ENCODE peak calls at places on chromosome 20, in nine cellular contexts. D, K, Q, U, E, C, M, B and W are unnamed samples.

GRCh38 chr20:42652261-42652660 is 537.4 kb downstream of the PTPRT start:
- DNase-seq in D (no peak), K (no peak), Q (no peak), U (no peak), E (no peak), C (no peak), M (no peak), B (no peak), W (no peak)

GRCh38 chr20:24589845-24590192 is 120.4 kb downstream of the SYNDIG1 start:
- DNase-seq in D (no peak), K (no peak), Q (no peak), U (no peak), E (no peak), C (no peak), M (no peak), B (no peak), W (no peak)

GRCh38 chr20:7822772-7823171 is 117.5 kb downstream of the HAO1 start:
- DNase-seq in D (no peak), K (no peak), Q (no peak), U (no peak), E (no peak), C (no peak), M (no peak), B (no peak), W (no peak)

GRCh38 chr20:48682529-48683385 is 145.0 kb downstream of the PREX1 start:
- DNase-seq in D (peak), K (no peak), Q (peak), U (peak), E (no peak), C (no peak), M (peak), B (peak), W (no peak)

GRCh38 chr20:57582432-57583288 is 21.8 kb downstream of the PCK1 start:
- DNase-seq in D (no peak), K (no peak), Q (peak), U (peak), E (no peak), C (no peak), M (no peak), B (peak), W (no peak)

GRCh38 chr20:33784225-33784624 is 26.9 kb upstream of the CHMP4B start:
- DNase-seq in D (no peak), K (no peak), Q (no peak), U (no peak), E (no peak), C (no peak), M (no peak), B (no peak), W (no peak)

GRCh38 chr20:49160057-49160929 is 27.8 kb downstream of the STAU1 start:
- DNase-seq in D (no peak), K (no peak), Q (no peak), U (no peak), E (no peak), C (no peak), M (no peak), B (no peak), W (no peak)

GRCh38 chr20:33647603-33648395 is 14.3 kb upstream of the C20orf144 start:
- DNase-seq in D (no peak), K (peak), Q (peak), U (no peak), E (no peak), C (no peak), M (peak), B (peak), W (peak)

GRCh38 chr20:45993197-45993951 is 15.3 kb upstream of the MMP9 start:
- DNase-seq in D (peak), K (no peak), Q (no peak), U (no peak), E (peak), C (no peak), M (peak), B (no peak), W (peak)

GRCh38 chr20:33848391-33848790 is 37.2 kb downstream of the CHMP4B start:
- DNase-seq in D (no peak), K (no peak), Q (no peak), U (no peak), E (no peak), C (no peak), M (no peak), B (no peak), W (no peak)

GRCh38 chr20:17650301-17650761 is 31.7 kb downstream of the RRBP1 start:
- DNase-seq in D (no peak), K (no peak), Q (no peak), U (no peak), E (no peak), C (no peak), M (no peak), B (peak), W (no peak)

GRCh38 chr20:36092424-36093024 is 62.0 kb upstream of the EPB41L1 start:
- DNase-seq in D (peak), K (peak), Q (no peak), U (peak), E (peak), C (no peak), M (no peak), B (no peak), W (peak)

GRCh38 chr20:24798930-24799705 is 150.0 kb upstream of the CST7 start:
- DNase-seq in D (no peak), K (no peak), Q (peak), U (no peak), E (no peak), C (no peak), M (peak), B (no peak), W (no peak)

GRCh38 chr20:8756410-8756809 is 312.5 kb upstream of the PLCB4 start:
- DNase-seq in D (no peak), K (no peak), Q (peak), U (no peak), E (no peak), C (no peak), M (peak), B (peak), W (no peak)

GRCh38 chr20:11140359-11140758 is 466.6 kb upstream of the JAG1 start:
- DNase-seq in D (no peak), K (no peak), Q (peak), U (no peak), E (no peak), C (no peak), M (peak), B (peak), W (no peak)

GRCh38 chr20:43824699-43825402 is 89.8 kb upstream of the TOX2 start:
- DNase-seq in D (no peak), K (no peak), Q (peak), U (peak), E (no peak), C (no peak), M (peak), B (peak), W (no peak)

GRCh38 chr20:58378704-58379103 is 10.3 kb upstream of the VAPB start:
- DNase-seq in D (no peak), K (no peak), Q (no peak), U (no peak), E (no peak), C (no peak), M (no peak), B (no peak), W (no peak)

GRCh38 chr20:14337400-14338171 is at the start of gene FLRT3:
- DNase-seq in D (peak), K (peak), Q (peak), U (peak), E (peak), C (no peak), M (peak), B (peak), W (peak)

GRCh38 chr20:57769756-57770155 is 59.9 kb upstream of the PMEPA1 start:
- DNase-seq in D (no peak), K (no peak), Q (no peak), U (no peak), E (no peak), C (no peak), M (no peak), B (no peak), W (peak)

GRCh38 chr20:17558154-17558940 is 11.5 kb upstream of the DSTN start:
- DNase-seq in D (peak), K (no peak), Q (peak), U (no peak), E (peak), C (no peak), M (peak), B (peak), W (no peak)

GRCh38 chr20:64203037-64203777 is 39.0 kb downstream of the MYT1 start:
- DNase-seq in D (no peak), K (no peak), Q (no peak), U (no peak), E (no peak), C (no peak), M (no peak), B (no peak), W (no peak)

GRCh38 chr20:58131111-58131510 is 97.3 kb downstream of the ANKRD60 start:
- DNase-seq in D (no peak), K (no peak), Q (peak), U (peak), E (no peak), C (no peak), M (no peak), B (no peak), W (no peak)

GRCh38 chr20:25622450-25623224 is 1.2 kb downstream of the NANP start:
- DNase-seq in D (no peak), K (no peak), Q (peak), U (no peak), E (no peak), C (no peak), M (peak), B (peak), W (no peak)

GRCh38 chr20:52230406-52230805 is 38.8 kb upstream of the ZFP64 start:
- DNase-seq in D (no peak), K (no peak), Q (no peak), U (peak), E (no peak), C (no peak), M (no peak), B (no peak), W (no peak)

GRCh38 chr20:46057856-46058655 is 29.0 kb downstream of the SLC12A5 start:
- DNase-seq in D (peak), K (peak), Q (peak), U (peak), E (peak), C (no peak), M (peak), B (peak), W (peak)

GRCh38 chr20:50514750-50515149 is 4.6 kb downstream of the PTPN1 start:
- DNase-seq in D (no peak), K (no peak), Q (no peak), U (no peak), E (peak), C (no peak), M (no peak), B (no peak), W (no peak)

GRCh38 chr20:24694157-24694726 is 224.8 kb downstream of the SYNDIG1 start:
- DNase-seq in D (no peak), K (no peak), Q (no peak), U (no peak), E (no peak), C (no peak), M (no peak), B (no peak), W (no peak)

GRCh38 chr20:9051508-9051907 is 17.4 kb upstream of the PLCB4 start:
- DNase-seq in D (no peak), K (no peak), Q (peak), U (no peak), E (no peak), C (no peak), M (peak), B (peak), W (no peak)

GRCh38 chr20:47821481-47822100 is 36.3 kb upstream of the SULF2 start:
- DNase-seq in D (no peak), K (no peak), Q (peak), U (no peak), E (no peak), C (no peak), M (no peak), B (no peak), W (no peak)

GRCh38 chr20:49508435-49509199 is 26.1 kb upstream of the KCNB1 start:
- DNase-seq in D (no peak), K (peak), Q (peak), U (peak), E (peak), C (no peak), M (peak), B (peak), W (peak)

GRCh38 chr20:46312075-46312944 is 4.0 kb upstream of the CDH22 start:
- DNase-seq in D (no peak), K (no peak), Q (no peak), U (peak), E (peak), C (no peak), M (no peak), B (no peak), W (no peak)

GRCh38 chr20:61690993-61691840 is 374.5 kb downstream of the TAF4 start:
- DNase-seq in D (no peak), K (no peak), Q (no peak), U (no peak), E (no peak), C (no peak), M (no peak), B (no peak), W (no peak)

GRCh38 chr20:7195704-7196103 is 428.2 kb downstream of the BMP2 start:
- DNase-seq in D (no peak), K (no peak), Q (peak), U (no peak), E (no peak), C (no peak), M (no peak), B (peak), W (no peak)

GRCh38 chr20:45994761-45995160 is 13.9 kb upstream of the MMP9 start:
- DNase-seq in D (no peak), K (no peak), Q (no peak), U (no peak), E (no peak), C (no peak), M (no peak), B (no peak), W (no peak)

GRCh38 chr20:2867081-2867860 is 6.0 kb upstream of the PTPRA start:
- DNase-seq in D (peak), K (no peak), Q (no peak), U (peak), E (no peak), C (no peak), M (no peak), B (no peak), W (no peak)

GRCh38 chr20:2866236-2866635 is 7.0 kb upstream of the PTPRA start:
- DNase-seq in D (no peak), K (no peak), Q (no peak), U (no peak), E (peak), C (no peak), M (no peak), B (no peak), W (no peak)

GRCh38 chr20:2865101-2865500 is 8.2 kb upstream of the PTPRA start:
- DNase-seq in D (no peak), K (no peak), Q (no peak), U (no peak), E (no peak), C (no peak), M (no peak), B (no peak), W (no peak)

GRCh38 chr20:2864626-2865025 is 8.7 kb upstream of the PTPRA start:
- DNase-seq in D (no peak), K (no peak), Q (no peak), U (no peak), E (no peak), C (no peak), M (no peak), B (no peak), W (no peak)

GRCh38 chr20:2865630-2866029 is 7.7 kb upstream of the PTPRA start:
- DNase-seq in D (no peak), K (no peak), Q (no peak), U (no peak), E (peak), C (peak), M (no peak), B (no peak), W (no peak)
- TF ChIP-seq CTCF in D (no peak), K (peak), Q (no peak), U (no peak), E (peak), C (peak), M (no peak), B (no peak), W (no peak)

GRCh38 chr20:44959082-44959895 is 908 bp downstream of the TOMM34 start:
- DNase-seq in D (peak), K (peak), Q (peak), U (peak), E (peak), C (no peak), M (peak), B (peak), W (peak)
- TF ChIP-seq CTCF in D (no peak), K (no peak), Q (no peak), U (no peak), E (no peak), C (peak), M (no peak), B (no peak), W (peak)

DNA sequence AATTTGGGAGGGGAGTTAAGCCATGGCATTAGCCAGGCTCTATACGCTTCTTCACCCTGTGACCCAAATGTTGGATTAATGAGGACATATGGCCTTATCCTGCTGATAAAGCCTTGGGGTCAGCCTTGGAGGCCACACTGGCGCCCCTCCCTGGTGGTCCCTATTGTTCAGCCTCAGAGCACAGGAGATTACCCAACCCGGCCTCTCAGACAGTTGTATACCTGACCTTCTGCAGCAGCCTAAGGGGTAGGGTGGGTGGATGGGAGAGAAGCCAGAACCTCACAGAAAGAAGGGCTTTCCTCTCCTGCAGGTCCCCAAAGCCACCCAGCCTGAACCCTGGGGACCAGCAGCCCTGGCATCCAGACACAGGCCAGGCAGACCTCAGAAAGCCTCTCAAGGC is 76.8 kb downstream of the LINC00237 start:
- DNase-seq in D (no peak), K (no peak), Q (no peak), U (no peak), E (no peak), C (no peak), M (no peak), B (no peak), W (no peak)
- TF ChIP-seq CTCF in D (no peak), K (no peak), Q (no peak), U (no peak), E (no peak), C (no peak), M (no peak), B (no peak), W (no peak)

GRCh38 chr20:62822239-62822787 is 5.5 kb downstream of the COL9A3 start:
- DNase-seq in D (no peak), K (no peak), Q (no peak), U (no peak), E (no peak), C (no peak), M (no peak), B (no peak), W (no peak)

GRCh38 chr20:62823688-62824475 is 7.0 kb downstream of the COL9A3 start:
- DNase-seq in D (no peak), K (no peak), Q (no peak), U (no peak), E (no peak), C (no peak), M (no peak), B (no peak), W (no peak)

GRCh38 chr20:62821726-62822210 is 4.9 kb downstream of the COL9A3 start:
- DNase-seq in D (no peak), K (no peak), Q (no peak), U (no peak), E (no peak), C (no peak), M (no peak), B (no peak), W (no peak)

GRCh38 chr20:62824476-62825287 is 7.8 kb downstream of the COL9A3 start:
- DNase-seq in D (peak), K (peak), Q (no peak), U (peak), E (no peak), C (peak), M (no peak), B (peak), W (peak)

GRCh38 chr20:62822788-62823651 is 6.2 kb downstream of the COL9A3 start:
- DNase-seq in D (peak), K (peak), Q (no peak), U (peak), E (peak), C (no peak), M (no peak), B (no peak), W (peak)
- TF ChIP-seq CTCF in D (peak), K (peak), Q (peak), U (peak), E (peak), C (no peak), M (peak), B (peak), W (peak)

DNA sequence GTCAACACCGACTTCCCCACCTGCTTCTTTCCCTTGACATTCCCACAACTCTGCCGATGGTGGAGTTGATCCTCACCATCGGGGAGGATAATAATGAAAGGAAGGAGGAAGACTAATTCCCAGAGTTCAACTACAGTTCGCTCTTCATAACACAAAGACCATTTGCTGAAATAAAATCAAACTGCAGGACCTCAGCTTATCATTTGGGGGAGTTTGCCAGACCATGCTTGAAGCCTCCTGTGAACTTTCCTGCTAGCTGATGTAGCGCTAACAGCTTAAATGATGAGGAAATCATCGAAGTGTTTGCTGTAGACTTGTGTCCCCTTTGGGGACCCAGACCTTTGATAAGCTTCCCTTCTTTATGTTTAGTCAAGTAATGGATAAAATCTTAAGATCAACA is 26.2 kb downstream of the PROKR2 start:
- DNase-seq in D (no peak), K (no peak), Q (no peak), U (no peak), E (no peak), C (no peak), M (no peak), B (no peak), W (no peak)
- TF ChIP-seq CTCF in D (no peak), K (no peak), Q (no peak), U (no peak), E (no peak), C (no peak), M (no peak), B (no peak), W (no peak)